ENCODE peak calls at places on chromosomes 12 and 14, in seven cellular contexts. W is heart left ventricle, O is SK-N-SH, V is GM13977, R is heart right ventricle, Y is neural crest cell, H is fibroblast of pulmonary artery. U is an unnamed sample.

GRCh38 chr12:64678835-64679234 is 68.5 kb downstream of the RASSF3 start:
- DNase-seq in Y (no peak), V (no peak), W (no peak), O (no peak), R (no peak), H (no peak), U (no peak)

GRCh38 chr14:36717363-36717762 is 55.7 kb downstream of the PAX9 start:
- DNase-seq in H (no peak), V (no peak), Y (no peak), W (no peak), R (no peak), O (no peak), U (no peak)

GRCh38 chr12:1473418-1473817 is 121.0 kb downstream of the FBXL14 start:
- DNase-seq in H (no peak), V (peak), Y (no peak), O (no peak), W (no peak), R (no peak), U (no peak)

GRCh38 chr14:93295541-93296220 is 37.2 kb downstream of the BTBD7 start:
- DNase-seq in Y (no peak), V (no peak), R (no peak), W (no peak), H (no peak), O (peak), U (no peak)

GRCh38 chr14:37230551-37231194 is 32.9 kb downstream of the MIPOL1 start:
- DNase-seq in O (peak), Y (no peak), R (peak), H (peak), W (no peak), V (peak), U (no peak)

GRCh38 chr14:30482270-30482669 is 76.7 kb upstream of the G2E3 start:
- DNase-seq in O (no peak), R (no peak), W (no peak), Y (no peak), H (no peak), V (no peak), U (no peak)

GRCh38 chr14:65156568-65157366 is 54.5 kb upstream of the MAX start:
- DNase-seq in V (peak), R (peak), W (peak), H (peak), Y (no peak), O (no peak), U (peak)

GRCh38 chr14:98227000-98227726 is 1044.8 kb downstream of the BCL11B start:
- DNase-seq in Y (no peak), R (no peak), O (no peak), V (no peak), W (no peak), H (no peak), U (no peak)

GRCh38 chr12:117850048-117850447 is 118.7 kb downstream of the KSR2 start:
- DNase-seq in H (peak), R (no peak), Y (peak), V (peak), W (no peak), O (peak), U (no peak)

GRCh38 chr14:59583755-59584154 is 7.1 kb upstream of the CCDC175 start:
- DNase-seq in V (no peak), Y (no peak), H (peak), O (no peak), W (no peak), R (no peak), U (no peak)

GRCh38 chr14:94180655-94181271 is 6.6 kb downstream of the PPP4R4 start:
- DNase-seq in R (no peak), Y (no peak), V (peak), W (no peak), O (peak), H (peak), U (peak)

GRCh38 chr12:120625557-120626419 is 14.6 kb upstream of the CABP1 start:
- DNase-seq in V (peak), W (no peak), R (no peak), H (no peak), O (peak), Y (no peak), U (peak)

GRCh38 chr14:37340353-37340752 is 142.6 kb downstream of the MIPOL1 start:
- DNase-seq in H (no peak), V (no peak), W (no peak), Y (no peak), R (no peak), O (no peak), U (no peak)

GRCh38 chr14:37697489-37698121 is 102.2 kb downstream of the TTC6 start:
- DNase-seq in O (no peak), H (peak), W (no peak), V (no peak), Y (no peak), R (no peak), U (no peak)

GRCh38 chr12:115464673-115465060 is 780.7 kb upstream of the TBX3 start:
- DNase-seq in H (no peak), V (no peak), W (no peak), Y (no peak), O (no peak), R (no peak), U (no peak)

GRCh38 chr14:81329640-81330385 is 70.3 kb downstream of the STON2 start:
- DNase-seq in O (no peak), R (no peak), Y (no peak), V (no peak), W (no peak), H (no peak), U (no peak)

GRCh38 chr12:67377021-67377420 is 107.9 kb downstream of the CAND1 start:
- DNase-seq in R (no peak), W (no peak), V (no peak), Y (no peak), O (no peak), H (no peak), U (no peak)

GRCh38 chr14:71905860-71906259 is 26.4 kb upstream of the RGS6 start:
- DNase-seq in W (no peak), H (no peak), V (no peak), O (no peak), R (no peak), Y (no peak), U (no peak)

GRCh38 chr12:52681551-52682380 is 1.6 kb upstream of the KRT1 start:
- DNase-seq in W (no peak), V (no peak), Y (no peak), R (no peak), O (no peak), H (no peak), U (no peak)

GRCh38 chr14:102496955-102497744 is 12.4 kb downstream of the ANKRD9 start:
- DNase-seq in R (no peak), H (no peak), V (no peak), W (no peak), Y (no peak), O (no peak), U (peak)

GRCh38 chr14:103418508-103418818 is 33.2 kb downstream of the MARK3 start:
- DNase-seq in H (peak), O (no peak), R (no peak), Y (no peak), W (no peak), V (no peak), U (no peak)

GRCh38 chr12:9707864-9708808 is 24.8 kb downstream of the CLECL1 start:
- DNase-seq in V (no peak), H (peak), R (peak), W (peak), Y (peak), O (peak), U (peak)

GRCh38 chr12:98149270-98149669 is 366.1 kb upstream of the TMPO start:
- DNase-seq in H (no peak), O (no peak), W (no peak), V (no peak), R (no peak), Y (no peak), U (no peak)

GRCh38 chr14:91149462-91149861 is 35.6 kb downstream of the DGLUCY start:
- DNase-seq in H (peak), R (peak), V (no peak), Y (no peak), O (no peak), W (no peak), U (no peak)

GRCh38 chr14:56561586-56561985 is 18.0 kb upstream of the TMEM260 start:
- DNase-seq in Y (no peak), O (no peak), H (no peak), V (no peak), R (no peak), W (no peak), U (no peak)

GRCh38 chr12:3713483-3713882 is 39.4 kb downstream of the CRACR2A start:
- DNase-seq in Y (no peak), O (no peak), H (no peak), R (no peak), V (no peak), W (no peak), U (no peak)

GRCh38 chr12:18320036-18320617 is 58.8 kb downstream of the PIK3C2G start:
- DNase-seq in Y (peak), R (no peak), V (peak), O (peak), H (peak), W (no peak), U (no peak)

GRCh38 chr12:124233846-124234620 is 60.9 kb upstream of the RFLNA start:
- DNase-seq in Y (no peak), H (peak), O (no peak), R (no peak), V (no peak), W (no peak), U (no peak)

GRCh38 chr12:569803-570236 is 93.4 kb downstream of the NINJ2 start:
- DNase-seq in R (peak), O (peak), Y (peak), H (peak), W (peak), V (peak), U (peak)

GRCh38 chr12:126114420-126114819 is 1049.2 kb downstream of the AACS start:
- DNase-seq in R (no peak), O (no peak), W (no peak), Y (no peak), H (no peak), V (no peak), U (no peak)

GRCh38 chr12:25496098-25496587 is 56.9 kb downstream of the LMNTD1 start:
- DNase-seq in W (no peak), H (peak), O (no peak), R (no peak), V (no peak), Y (no peak), U (no peak)

GRCh38 chr12:77377116-77377515 is 311.7 kb upstream of the E2F7 start:
- DNase-seq in V (no peak), O (no peak), Y (no peak), H (peak), W (no peak), R (no peak), U (no peak)

GRCh38 chr14:84493779-84494178 is 1036.2 kb upstream of the FLRT2 start:
- DNase-seq in Y (no peak), H (peak), R (no peak), V (no peak), W (no peak), O (no peak), U (no peak)

GRCh38 chr14:84496677-84497076 is 1033.3 kb upstream of the FLRT2 start:
- DNase-seq in Y (no peak), W (no peak), R (no peak), O (no peak), H (no peak), V (no peak), U (no peak)
- TF ChIP-seq CTCF in Y (no peak), W (no peak), R (no peak), O (no peak), H (no peak), V (no peak), U (no peak)

GRCh38 chr14:39467889-39468524 is 35.8 kb upstream of the FBXO33 start:
- DNase-seq in R (no peak), H (peak), V (no peak), O (no peak), W (no peak), Y (no peak), U (no peak)
- TF ChIP-seq CTCF in R (no peak), H (peak), V (peak), O (peak), W (no peak), Y (peak), U (no peak)

DNA sequence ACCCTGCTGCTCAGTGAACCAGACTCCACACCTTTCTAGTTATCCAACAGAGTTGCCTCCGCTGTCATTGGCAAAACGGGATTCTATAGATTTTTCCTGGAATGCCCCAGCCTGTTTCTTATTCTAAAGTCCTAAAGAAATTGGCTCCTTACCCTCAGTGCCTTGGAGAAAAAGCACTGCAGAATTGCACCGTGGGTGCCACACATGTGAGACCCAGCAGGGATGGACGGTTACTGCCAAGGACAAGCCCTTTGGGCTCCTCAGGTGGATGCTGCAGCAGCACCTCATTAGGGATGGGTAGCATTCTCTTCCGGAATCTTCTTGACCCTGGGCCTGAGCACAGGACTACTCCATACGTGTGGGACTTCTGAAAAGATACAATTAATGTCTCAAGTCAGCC is 121.5 kb downstream of the GCH1 start:
- DNase-seq in H (no peak), Y (no peak), R (no peak), W (no peak), O (no peak), V (no peak), U (no peak)
- TF ChIP-seq CTCF in H (no peak), Y (no peak), R (no peak), W (no peak), O (no peak), V (no peak), U (no peak)

GRCh38 chr14:67944605-67945004 is 125.0 kb downstream of the RAD51B start:
- DNase-seq in O (no peak), V (no peak), R (no peak), Y (no peak), H (no peak), W (no peak), U (no peak)
- TF ChIP-seq CTCF in O (no peak), V (no peak), R (no peak), Y (no peak), H (no peak), W (no peak), U (no peak)

GRCh38 chr14:24367506-24368214 is at the start of gene NFATC4:
- DNase-seq in H (peak), Y (peak), R (peak), O (peak), V (peak), W (peak), U (no peak)
- TF ChIP-seq CTCF in H (no peak), Y (no peak), R (no peak), O (no peak), V (no peak), W (no peak), U (no peak)

DNA sequence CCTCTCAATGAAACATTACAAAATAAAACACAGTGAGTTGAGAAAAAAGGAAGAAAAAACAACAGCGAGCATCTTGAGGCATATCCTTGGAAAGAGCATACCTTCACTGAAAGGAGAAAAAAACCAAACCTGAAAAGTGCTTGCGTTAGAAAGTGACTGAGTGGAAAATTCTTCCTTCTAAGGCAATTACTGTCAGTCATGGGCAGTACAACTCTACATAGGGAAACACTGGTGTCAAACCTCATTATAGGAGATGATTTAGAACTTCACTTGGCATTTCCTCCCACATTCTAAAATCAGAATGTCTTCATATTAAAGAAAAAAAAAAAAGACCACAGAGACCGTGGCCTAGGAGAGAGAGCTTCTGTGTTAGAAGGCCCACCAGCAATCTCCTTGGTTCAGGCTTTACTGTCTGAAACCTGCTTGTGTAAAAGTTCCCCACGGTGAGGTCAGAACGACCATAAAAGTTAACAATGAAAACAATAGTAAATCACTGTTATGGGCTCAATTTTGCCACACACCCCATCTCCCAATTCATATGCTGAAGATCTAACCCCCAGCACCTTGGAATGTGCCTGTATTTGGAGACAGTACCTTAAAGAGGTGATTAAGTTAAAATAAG is 91.1 kb upstream of the CRY1 start:
- DNase-seq in Y (no peak), R (no peak), O (no peak), V (no peak), H (no peak), W (no peak), U (no peak)
- TF ChIP-seq CTCF in Y (no peak), R (no peak), O (no peak), V (no peak), H (no peak), W (no peak), U (no peak)

GRCh38 chr14:77707355-77707723 is 484 bp downstream of the ALKBH1 start:
- DNase-seq in H (peak), Y (no peak), V (peak), R (peak), W (no peak), O (peak), U (no peak)

GRCh38 chr14:77710364-77710763 is 2.5 kb downstream of the SLIRP start:
- DNase-seq in R (no peak), H (no peak), W (no peak), V (no peak), Y (no peak), O (no peak), U (no peak)

GRCh38 chr14:77707724-77708408 is at the start of the genes ALKBH1 and SLIRP:
- DNase-seq in O (peak), V (peak), W (peak), H (peak), R (peak), Y (peak), U (peak)

GRCh38 chr14:77709412-77709811 is 1.5 kb downstream of the SLIRP start:
- DNase-seq in Y (no peak), V (no peak), R (no peak), O (no peak), H (no peak), W (no peak), U (no peak)

GRCh38 chr14:77708749-77709148 is 846 bp downstream of the SLIRP start:
- DNase-seq in H (no peak), V (no peak), W (no peak), R (no peak), O (no peak), Y (no peak), U (no peak)
- TF ChIP-seq CTCF in H (no peak), V (no peak), W (no peak), R (no peak), O (no peak), Y (no peak), U (no peak)

DNA sequence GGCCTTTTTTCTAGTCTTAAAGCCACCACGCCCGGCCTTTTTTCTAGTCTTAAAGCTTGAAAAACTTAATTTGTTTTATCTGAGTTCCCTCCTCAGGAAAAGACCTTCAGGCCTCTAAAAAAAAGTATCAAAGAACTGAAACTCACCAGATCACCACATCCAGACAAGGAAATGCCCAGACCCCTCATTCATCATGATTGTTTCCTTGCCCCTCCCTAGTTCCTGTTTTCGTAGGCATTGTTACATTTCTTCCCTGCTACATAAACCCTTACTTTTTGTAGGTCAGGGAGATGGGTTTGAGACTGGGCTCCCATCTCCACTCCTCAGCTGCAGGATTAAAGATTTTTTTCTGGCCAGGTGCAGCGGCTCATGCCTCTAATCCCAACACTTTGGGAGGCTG is 21.1 kb upstream of the VWF start:
- DNase-seq in H (peak), Y (no peak), R (no peak), O (no peak), W (no peak), V (no peak), U (no peak)
- TF ChIP-seq CTCF in H (no peak), Y (no peak), R (no peak), O (no peak), W (no peak), V (no peak), U (no peak)

DNA sequence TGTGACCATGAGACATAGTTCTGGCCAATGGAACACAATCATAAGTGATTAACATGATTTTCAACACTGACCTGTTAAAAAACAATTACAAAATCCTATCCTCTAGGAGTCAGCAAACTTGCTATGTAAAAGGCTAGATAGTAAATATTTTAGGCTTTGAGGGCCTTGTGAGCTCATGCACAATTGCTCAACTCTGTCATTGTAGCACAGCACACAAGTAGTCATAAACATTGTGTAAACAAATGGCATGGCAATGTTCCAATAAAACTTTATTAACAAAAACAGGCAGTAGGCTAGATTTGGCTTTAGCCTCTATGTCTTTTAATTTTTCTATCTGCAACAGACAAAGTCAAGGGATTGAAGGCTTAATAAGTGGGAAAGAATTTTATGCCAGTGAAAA is 350.7 kb downstream of the C12orf50 start:
- DNase-seq in R (no peak), V (no peak), Y (no peak), H (peak), O (no peak), W (no peak), U (no peak)
- TF ChIP-seq CTCF in R (no peak), V (no peak), Y (no peak), H (no peak), O (no peak), W (no peak), U (no peak)

GRCh38 chr14:75259510-75259855 is 19.1 kb upstream of the FOS start:
- DNase-seq in H (no peak), R (no peak), O (peak), V (no peak), W (no peak), Y (no peak), U (no peak)
- TF ChIP-seq CTCF in H (peak), R (peak), O (peak), V (peak), W (peak), Y (no peak), U (no peak)